ENCODE peak calls at places on chromosomes 3 and 15, in seven cellular contexts. K, I, T, D, J, W and C are unnamed samples.

GRCh38 chr3:31858439-31858838 is 122.6 kb downstream of the OSBPL10 start:
- DNase-seq in K (peak; percentile 7), I (no peak), T (no peak), D (no peak), J (no peak), W (no peak), C (no peak)

GRCh38 chr3:24343084-24343783 is 151.4 kb downstream of the THRB start:
- DNase-seq in K (no peak), I (peak; percentile 46), T (peak; percentile 67), D (no peak), J (no peak), W (no peak), C (no peak)

GRCh38 chr15:98948456-98948855 is 59.1 kb downstream of the PGPEP1L start:
- DNase-seq in K (no peak), I (no peak), T (no peak), D (no peak), J (no peak), W (no peak), C (no peak)

GRCh38 chr15:55194246-55194645 is 2.5 kb downstream of the RSL24D1 start:
- DNase-seq in K (no peak), I (peak; percentile 5), T (peak; percentile 8), D (no peak), J (no peak), W (no peak), C (no peak)

GRCh38 chr3:113275876-113276580 is 64.7 kb downstream of the BOC start:
- DNase-seq in K (peak; percentile 91), I (peak; percentile 33), T (peak; percentile 75), D (peak; percentile 45), J (no peak), W (peak; percentile 52), C (no peak)

GRCh38 chr3:143302638-143303171 is 183.1 kb downstream of the CHST2 start:
- DNase-seq in K (no peak), I (peak; percentile 85), T (peak; percentile 68), D (no peak), J (peak; percentile 49), W (peak; percentile 38), C (peak; percentile 48)

GRCh38 chr3:149813367-149814281 is 609 bp downstream of the RNF13 start:
- DNase-seq in K (no peak), I (peak; percentile 82), T (peak; percentile 13), D (no peak), J (peak; percentile 45), W (peak; percentile 58), C (peak; percentile 49)

GRCh38 chr15:89130194-89130593 is 41.9 kb downstream of the ABHD2 start:
- DNase-seq in K (no peak), I (no peak), T (no peak), D (no peak), J (no peak), W (no peak), C (no peak)

GRCh38 chr15:92981333-92981732 is 81.2 kb downstream of the CHD2 start:
- DNase-seq in K (no peak), I (peak; percentile 89), T (no peak), D (no peak), J (no peak), W (no peak), C (no peak)

GRCh38 chr3:128367726-128368125 is 99.0 kb downstream of the DNAJB8 start:
- DNase-seq in K (no peak), I (peak; percentile 10), T (peak; percentile 29), D (no peak), J (no peak), W (peak; percentile 47), C (no peak)

GRCh38 chr3:79018671-79019136 is 749.1 kb downstream of the ROBO1 start:
- DNase-seq in K (no peak), I (peak; percentile 79), T (peak; percentile 12), D (no peak), J (peak; percentile 71), W (peak; percentile 59), C (no peak)

GRCh38 chr3:71050521-71051258 is 532.8 kb downstream of the FOXP1 start:
- DNase-seq in K (peak; percentile 27), I (peak; percentile 51), T (no peak), D (no peak), J (no peak), W (no peak), C (no peak)

GRCh38 chr3:22297436-22297835 is 546.4 kb upstream of the ZNF385D start:
- DNase-seq in K (no peak), I (peak; percentile 36), T (no peak), D (no peak), J (no peak), W (no peak), C (no peak)